ENCODE peak calls at places on chromosomes 1 and 21, in five cellular contexts. One of them, this sample, is unnamed.

GRCh38 chr1:2514863-2515762 is 11.3 kb downstream of the PANK4 start:
- DNase-seq in OCI-LY7: no peak
- DNase-seq in sigmoid colon: no peak
- DNase-seq in MM.1S: no peak
- DNase-seq in mesenchymal stem cell: no peak
- DNase-seq in this sample: no peak

GRCh38 chr1:59410457-59410856 is 113.6 kb downstream of the FGGY start:
- DNase-seq in OCI-LY7: no peak
- DNase-seq in sigmoid colon: no peak
- DNase-seq in MM.1S: peak; percentile 11
- DNase-seq in mesenchymal stem cell: no peak
- DNase-seq in this sample: no peak

GRCh38 chr1:210647406-210648333 is 319.0 kb downstream of the HHAT start:
- DNase-seq in OCI-LY7: no peak
- DNase-seq in sigmoid colon: no peak
- DNase-seq in MM.1S: peak; percentile 38
- DNase-seq in mesenchymal stem cell: peak; percentile 45
- DNase-seq in this sample: no peak

GRCh38 chr1:112322983-112323678 is 72.9 kb upstream of the CTTNBP2NL start:
- DNase-seq in OCI-LY7: no peak
- DNase-seq in sigmoid colon: no peak
- DNase-seq in MM.1S: no peak
- DNase-seq in mesenchymal stem cell: no peak
- DNase-seq in this sample: no peak

GRCh38 chr1:155070721-155071556 is 7.4 kb downstream of the EFNA4 start:
- DNase-seq in OCI-LY7: peak; percentile 87
- DNase-seq in sigmoid colon: peak; percentile 90
- DNase-seq in MM.1S: peak; percentile 80
- DNase-seq in mesenchymal stem cell: peak; percentile 73
- DNase-seq in this sample: peak; percentile 93

GRCh38 chr1:81224222-81224621 is 576.5 kb upstream of the ADGRL2 start:
- DNase-seq in OCI-LY7: no peak
- DNase-seq in sigmoid colon: no peak
- DNase-seq in MM.1S: no peak
- DNase-seq in mesenchymal stem cell: no peak
- DNase-seq in this sample: no peak

GRCh38 chr1:89670711-89671110 is 37.8 kb downstream of the LRRC8C start:
- DNase-seq in OCI-LY7: no peak
- DNase-seq in sigmoid colon: no peak
- DNase-seq in MM.1S: peak; percentile 19
- DNase-seq in mesenchymal stem cell: no peak
- DNase-seq in this sample: no peak

GRCh38 chr1:12173631-12174121 is 6.9 kb downstream of the TNFRSF1B start:
- DNase-seq in OCI-LY7: no peak
- DNase-seq in sigmoid colon: no peak
- DNase-seq in MM.1S: no peak
- DNase-seq in mesenchymal stem cell: peak; percentile 35
- DNase-seq in this sample: peak; percentile 93

GRCh38 chr1:65558215-65558614 is 137.7 kb downstream of the LEPR start:
- DNase-seq in OCI-LY7: no peak
- DNase-seq in sigmoid colon: no peak
- DNase-seq in MM.1S: no peak
- DNase-seq in mesenchymal stem cell: no peak
- DNase-seq in this sample: no peak

GRCh38 chr1:200900877-200901276 is 6.2 kb downstream of the INAVA start:
- DNase-seq in OCI-LY7: no peak
- DNase-seq in sigmoid colon: peak; percentile 46
- DNase-seq in MM.1S: no peak
- DNase-seq in mesenchymal stem cell: no peak
- DNase-seq in this sample: peak; percentile 67

GRCh38 chr1:200903793-200904192 is 9.1 kb downstream of the INAVA start:
- DNase-seq in OCI-LY7: no peak
- DNase-seq in sigmoid colon: peak; percentile 9
- DNase-seq in MM.1S: no peak
- DNase-seq in mesenchymal stem cell: no peak
- DNase-seq in this sample: peak; percentile 13

GRCh38 chr1:200901350-200901749 is 6.7 kb downstream of the INAVA start:
- DNase-seq in OCI-LY7: no peak
- DNase-seq in sigmoid colon: peak; percentile 55
- DNase-seq in MM.1S: no peak
- DNase-seq in mesenchymal stem cell: no peak
- DNase-seq in this sample: peak; percentile 67

GRCh38 chr1:200899954-200900867 is 5.5 kb downstream of the INAVA start:
- DNase-seq in OCI-LY7: no peak
- DNase-seq in sigmoid colon: peak; percentile 53
- DNase-seq in MM.1S: no peak
- DNase-seq in mesenchymal stem cell: no peak
- DNase-seq in this sample: peak; percentile 67

DNA sequence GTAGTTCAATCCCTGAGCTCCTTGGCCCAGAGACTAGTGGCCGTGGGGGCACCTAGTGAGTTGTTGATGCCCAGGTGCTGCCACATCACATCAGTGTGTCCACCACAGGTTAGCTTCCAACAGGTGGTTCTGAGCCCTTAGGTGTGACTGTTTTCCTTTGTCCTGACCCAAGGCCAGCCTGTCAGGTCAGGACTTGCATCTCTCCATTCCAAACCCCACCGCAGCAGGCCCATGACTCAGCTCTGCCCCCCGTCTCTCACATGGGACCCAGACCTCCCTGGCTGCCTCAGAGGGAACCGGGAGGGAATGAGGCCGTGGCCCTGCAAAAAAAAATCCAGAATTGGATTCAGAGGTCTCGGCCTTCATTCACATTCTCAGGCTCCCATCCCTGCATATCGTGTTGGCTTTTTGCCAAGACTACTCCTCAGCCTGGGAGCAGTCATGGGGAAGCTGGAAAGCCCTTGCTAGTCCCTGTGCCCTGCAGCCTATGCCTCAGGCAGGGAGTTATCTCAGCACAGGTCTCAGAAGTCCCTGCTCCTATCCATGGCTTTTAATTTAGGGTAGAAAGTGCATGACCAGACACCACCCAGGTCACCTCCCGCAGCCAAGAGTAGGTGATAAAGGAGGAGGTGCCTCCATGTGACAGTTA is 7.2 kb downstream of the INAVA start:
- DNase-seq in OCI-LY7: no peak
- DNase-seq in sigmoid colon: peak; percentile 47
- DNase-seq in MM.1S: no peak
- DNase-seq in mesenchymal stem cell: no peak
- DNase-seq in this sample: peak; percentile 27
- H3K27ac ChIP-seq in OCI-LY7: no peak overlapping the region
- H3K27ac ChIP-seq in sigmoid colon: no peak overlapping the region
- H3K27ac ChIP-seq in MM.1S: no peak overlapping the region
- H3K27ac ChIP-seq in mesenchymal stem cell: no peak overlapping the region
- H3K27ac ChIP-seq in this sample: no peak overlapping the region

GRCh38 chr1:14759843-14760242 is 161.4 kb downstream of the KAZN start:
- DNase-seq in OCI-LY7: no peak
- DNase-seq in sigmoid colon: no peak
- DNase-seq in MM.1S: no peak
- DNase-seq in mesenchymal stem cell: no peak
- DNase-seq in this sample: no peak

GRCh38 chr1:14760780-14761179 is 162.3 kb downstream of the KAZN start:
- DNase-seq in OCI-LY7: no peak
- DNase-seq in sigmoid colon: no peak
- DNase-seq in MM.1S: no peak
- DNase-seq in mesenchymal stem cell: no peak
- DNase-seq in this sample: no peak

GRCh38 chr1:14758962-14759361 is 160.5 kb downstream of the KAZN start:
- DNase-seq in OCI-LY7: no peak
- DNase-seq in sigmoid colon: no peak
- DNase-seq in MM.1S: no peak
- DNase-seq in mesenchymal stem cell: no peak
- DNase-seq in this sample: no peak

GRCh38 chr1:14763977-14764376 is 165.5 kb downstream of the KAZN start:
- DNase-seq in OCI-LY7: no peak
- DNase-seq in sigmoid colon: no peak
- DNase-seq in MM.1S: no peak
- DNase-seq in mesenchymal stem cell: no peak
- DNase-seq in this sample: no peak

DNA sequence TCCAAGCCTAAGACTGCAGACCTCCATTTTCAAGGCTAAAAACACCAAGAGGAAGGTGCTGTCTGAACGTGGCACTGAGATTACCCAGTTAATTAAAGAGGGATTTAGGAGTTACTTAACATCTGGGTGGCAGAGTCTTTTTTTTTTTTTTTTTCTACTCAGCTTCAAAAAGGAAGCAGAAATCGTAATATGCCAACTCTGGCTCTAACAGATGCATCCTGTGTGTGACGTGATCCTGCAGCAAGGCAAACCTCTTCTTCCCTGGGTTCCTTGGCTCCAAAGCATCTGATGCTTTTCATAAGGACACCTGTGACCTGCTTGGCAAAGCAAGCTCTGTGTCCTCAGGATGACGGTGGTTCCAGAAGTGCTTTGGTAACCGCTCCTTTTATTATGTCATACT is 163.3 kb downstream of the KAZN start:
- DNase-seq in OCI-LY7: peak; percentile 63
- DNase-seq in sigmoid colon: no peak
- DNase-seq in MM.1S: no peak
- DNase-seq in mesenchymal stem cell: no peak
- DNase-seq in this sample: no peak
- H3K27ac ChIP-seq in OCI-LY7: peak overlapping the region; percentile 72
- H3K27ac ChIP-seq in sigmoid colon: no peak overlapping the region
- H3K27ac ChIP-seq in MM.1S: no peak overlapping the region
- H3K27ac ChIP-seq in mesenchymal stem cell: no peak overlapping the region
- H3K27ac ChIP-seq in this sample: no peak overlapping the region

GRCh38 chr21:27569091-27569490 is 602.2 kb upstream of the ADAMTS5 start:
- DNase-seq in OCI-LY7: no peak
- DNase-seq in sigmoid colon: no peak
- DNase-seq in MM.1S: no peak
- DNase-seq in mesenchymal stem cell: no peak
- DNase-seq in this sample: no peak
- H3K27ac ChIP-seq in OCI-LY7: no peak overlapping the region
- H3K27ac ChIP-seq in sigmoid colon: no peak overlapping the region
- H3K27ac ChIP-seq in MM.1S: no peak overlapping the region
- H3K27ac ChIP-seq in mesenchymal stem cell: peak overlapping the region; percentile 100
- H3K27ac ChIP-seq in this sample: no peak overlapping the region

DNA sequence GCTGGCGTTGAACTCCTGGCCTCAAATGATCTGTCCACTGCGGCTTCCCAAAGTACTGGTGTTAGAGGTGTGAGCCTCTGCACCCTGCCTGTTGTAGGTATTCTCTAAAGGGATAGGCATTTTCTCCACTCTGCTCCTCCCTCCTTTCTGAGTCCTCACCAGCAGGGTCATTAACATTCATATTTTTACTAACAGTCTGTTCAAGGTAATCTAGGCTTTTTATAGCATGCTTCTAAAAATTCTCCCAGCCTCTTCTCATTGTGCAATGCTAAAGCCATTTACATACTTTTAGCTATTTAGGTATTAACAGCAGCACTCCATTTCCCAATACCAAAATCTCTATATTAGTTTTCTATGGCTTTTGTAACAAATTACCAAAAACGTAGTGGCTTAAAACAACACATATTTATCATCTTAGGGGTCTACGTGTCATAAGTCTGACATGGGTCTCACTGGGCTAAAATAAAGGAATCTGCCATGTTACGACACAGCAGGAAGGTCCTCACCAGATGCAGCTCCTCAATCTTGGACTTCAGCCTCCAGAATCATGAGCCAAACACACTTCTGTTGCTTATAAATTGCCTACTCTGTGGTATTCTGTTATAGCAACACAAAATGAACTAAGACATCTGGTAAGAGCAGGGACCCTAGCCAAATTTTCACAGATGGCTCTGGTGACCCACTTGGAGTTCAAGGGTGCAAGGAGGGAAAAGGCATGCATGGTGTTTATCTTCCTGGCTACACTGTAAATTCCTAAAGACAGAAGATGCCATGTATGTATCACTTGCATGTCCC is 2.9 kb upstream of the SLC2A7 start:
- DNase-seq in OCI-LY7: no peak
- DNase-seq in sigmoid colon: peak; percentile 21
- DNase-seq in MM.1S: no peak
- DNase-seq in mesenchymal stem cell: peak; percentile 60
- DNase-seq in this sample: no peak
- H3K27ac ChIP-seq in OCI-LY7: no peak overlapping the region
- H3K27ac ChIP-seq in sigmoid colon: no peak overlapping the region
- H3K27ac ChIP-seq in MM.1S: no peak overlapping the region
- H3K27ac ChIP-seq in mesenchymal stem cell: no peak overlapping the region
- H3K27ac ChIP-seq in this sample: no peak overlapping the region

DNA sequence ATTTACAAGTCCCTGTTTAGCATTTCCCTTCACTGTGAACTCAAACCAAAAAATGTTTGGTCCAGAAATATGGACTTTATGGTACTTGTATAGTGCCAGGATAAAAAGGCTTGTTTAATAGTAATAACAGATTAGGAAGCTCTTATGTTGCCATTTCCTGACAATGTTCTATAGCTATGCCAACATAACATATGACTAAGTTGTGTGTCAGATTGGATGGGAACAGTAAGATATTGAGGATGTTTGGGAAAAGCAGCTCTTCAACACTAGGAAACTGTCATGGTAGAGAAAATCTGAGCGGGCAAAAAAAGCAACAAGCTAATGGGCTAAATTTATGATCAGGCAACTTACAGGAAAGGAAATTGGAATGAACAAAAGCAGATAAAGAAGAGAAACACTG is 287.1 kb upstream of the ADGRL4 start:
- DNase-seq in OCI-LY7: no peak
- DNase-seq in sigmoid colon: no peak
- DNase-seq in MM.1S: no peak
- DNase-seq in mesenchymal stem cell: peak; percentile 8
- DNase-seq in this sample: no peak
- H3K27ac ChIP-seq in OCI-LY7: no peak overlapping the region
- H3K27ac ChIP-seq in sigmoid colon: no peak overlapping the region
- H3K27ac ChIP-seq in MM.1S: no peak overlapping the region
- H3K27ac ChIP-seq in mesenchymal stem cell: no peak overlapping the region
- H3K27ac ChIP-seq in this sample: no peak overlapping the region

GRCh38 chr21:42669069-42669468 is 15.6 kb downstream of the PDE9A start:
- DNase-seq in OCI-LY7: no peak
- DNase-seq in sigmoid colon: peak; percentile 84
- DNase-seq in MM.1S: no peak
- DNase-seq in mesenchymal stem cell: no peak
- DNase-seq in this sample: no peak
- H3K27ac ChIP-seq in OCI-LY7: no peak overlapping the region
- H3K27ac ChIP-seq in sigmoid colon: peak overlapping the region; percentile 81
- H3K27ac ChIP-seq in MM.1S: no peak overlapping the region
- H3K27ac ChIP-seq in mesenchymal stem cell: no peak overlapping the region
- H3K27ac ChIP-seq in this sample: no peak overlapping the region

GRCh38 chr1:10065344-10065685 is 32.6 kb downstream of the UBE4B start:
- DNase-seq in OCI-LY7: no peak
- DNase-seq in sigmoid colon: no peak
- DNase-seq in MM.1S: no peak
- DNase-seq in mesenchymal stem cell: no peak
- DNase-seq in this sample: no peak
- H3K27ac ChIP-seq in OCI-LY7: no peak overlapping the region
- H3K27ac ChIP-seq in sigmoid colon: peak overlapping the region; percentile 87
- H3K27ac ChIP-seq in MM.1S: no peak overlapping the region
- H3K27ac ChIP-seq in mesenchymal stem cell: no peak overlapping the region
- H3K27ac ChIP-seq in this sample: no peak overlapping the region

This sample was measured in spleen.